ENCODE peak calls at places on chromosomes 2 and 18, in six cellular contexts. One of them, this sample, is unnamed.

GRCh38 chr18:28005164-28005563 is 171.8 kb downstream of the CDH2 start:
- DNase-seq in PC-9: no peak
- DNase-seq in K562: no peak
- DNase-seq in cardiac muscle cell: peak; percentile 40
- DNase-seq in ovary: no peak
- DNase-seq in fibroblast of lung: no peak
- DNase-seq in this sample: peak; percentile 7

GRCh38 chr2:129849559-129850160 is 129.8 kb upstream of the RAB6C start:
- DNase-seq in PC-9: peak; percentile 39
- DNase-seq in K562: peak; percentile 71
- DNase-seq in cardiac muscle cell: peak; percentile 77
- DNase-seq in ovary: no peak
- DNase-seq in fibroblast of lung: peak; percentile 86
- DNase-seq in this sample: peak; percentile 62

GRCh38 chr2:186595219-186595618 is 5.4 kb downstream of the ITGAV start:
- DNase-seq in PC-9: no peak
- DNase-seq in K562: peak; percentile 69
- DNase-seq in cardiac muscle cell: peak; percentile 71
- DNase-seq in ovary: no peak
- DNase-seq in fibroblast of lung: peak; percentile 63
- DNase-seq in this sample: peak; percentile 13

GRCh38 chr2:120245520-120245835 is 7.2 kb upstream of the RALB start:
- DNase-seq in PC-9: peak; percentile 98
- DNase-seq in K562: no peak
- DNase-seq in cardiac muscle cell: peak; percentile 16
- DNase-seq in ovary: no peak
- DNase-seq in fibroblast of lung: peak; percentile 49
- DNase-seq in this sample: peak; percentile 66

GRCh38 chr2:62306751-62307468 is 111.0 kb downstream of the B3GNT2 start:
- DNase-seq in PC-9: peak; percentile 99
- DNase-seq in K562: no peak
- DNase-seq in cardiac muscle cell: no peak
- DNase-seq in ovary: no peak
- DNase-seq in fibroblast of lung: no peak
- DNase-seq in this sample: no peak

GRCh38 chr2:40039543-40039942 is 260.5 kb upstream of the THUMPD2 start:
- DNase-seq in PC-9: no peak
- DNase-seq in K562: no peak
- DNase-seq in cardiac muscle cell: no peak
- DNase-seq in ovary: no peak
- DNase-seq in fibroblast of lung: no peak
- DNase-seq in this sample: no peak

GRCh38 chr2:188450740-188451480 is 159.2 kb downstream of the GULP1 start:
- DNase-seq in PC-9: no peak
- DNase-seq in K562: no peak
- DNase-seq in cardiac muscle cell: no peak
- DNase-seq in ovary: no peak
- DNase-seq in fibroblast of lung: peak; percentile 51
- DNase-seq in this sample: no peak

GRCh38 chr2:207770602-207771404 is 1.1 kb upstream of the FZD5 start:
- DNase-seq in PC-9: no peak
- DNase-seq in K562: no peak
- DNase-seq in cardiac muscle cell: no peak
- DNase-seq in ovary: peak; percentile 57
- DNase-seq in fibroblast of lung: no peak
- DNase-seq in this sample: peak; percentile 68

GRCh38 chr2:108936868-108937265 is 52.2 kb downstream of the EDAR start:
- DNase-seq in PC-9: no peak
- DNase-seq in K562: no peak
- DNase-seq in cardiac muscle cell: no peak
- DNase-seq in ovary: no peak
- DNase-seq in fibroblast of lung: no peak
- DNase-seq in this sample: no peak

GRCh38 chr18:1412660-1413659 is 508.3 kb downstream of the ADCYAP1 start:
- DNase-seq in PC-9: no peak
- DNase-seq in K562: no peak
- DNase-seq in cardiac muscle cell: no peak
- DNase-seq in ovary: no peak
- DNase-seq in fibroblast of lung: no peak
- DNase-seq in this sample: no peak

GRCh38 chr2:231050018-231050901 is 6.4 kb upstream of the PSMD1 start:
- DNase-seq in PC-9: no peak
- DNase-seq in K562: no peak
- DNase-seq in cardiac muscle cell: peak; percentile 9
- DNase-seq in ovary: peak; percentile 65
- DNase-seq in fibroblast of lung: no peak
- DNase-seq in this sample: no peak

GRCh38 chr2:96241901-96242611 is 23.7 kb downstream of the TMEM127 start:
- DNase-seq in PC-9: peak; percentile 37
- DNase-seq in K562: no peak
- DNase-seq in cardiac muscle cell: no peak
- DNase-seq in ovary: no peak
- DNase-seq in fibroblast of lung: peak; percentile 24
- DNase-seq in this sample: no peak

GRCh38 chr2:120347387-120348010 is 1.6 kb downstream of the INHBB start:
- DNase-seq in PC-9: no peak
- DNase-seq in K562: no peak
- DNase-seq in cardiac muscle cell: peak; percentile 74
- DNase-seq in ovary: no peak
- DNase-seq in fibroblast of lung: peak; percentile 13
- DNase-seq in this sample: peak; percentile 85

GRCh38 chr2:127231130-127231865 is 11.2 kb upstream of the CYP27C1 start:
- DNase-seq in PC-9: no peak
- DNase-seq in K562: no peak
- DNase-seq in cardiac muscle cell: no peak
- DNase-seq in ovary: no peak
- DNase-seq in fibroblast of lung: peak; percentile 81
- DNase-seq in this sample: no peak

GRCh38 chr2:231342111-231342711 is 53.3 kb upstream of the B3GNT7 start:
- DNase-seq in PC-9: no peak
- DNase-seq in K562: no peak
- DNase-seq in cardiac muscle cell: no peak
- DNase-seq in ovary: no peak
- DNase-seq in fibroblast of lung: no peak
- DNase-seq in this sample: no peak

GRCh38 chr18:58522157-58522556 is 106.7 kb downstream of the ALPK2 start:
- DNase-seq in PC-9: no peak
- DNase-seq in K562: no peak
- DNase-seq in cardiac muscle cell: no peak
- DNase-seq in ovary: no peak
- DNase-seq in fibroblast of lung: no peak
- DNase-seq in this sample: no peak

GRCh38 chr18:57110295-57110694 is 36.6 kb upstream of the BOD1L2 start:
- DNase-seq in PC-9: no peak
- DNase-seq in K562: no peak
- DNase-seq in cardiac muscle cell: no peak
- DNase-seq in ovary: no peak
- DNase-seq in fibroblast of lung: no peak
- DNase-seq in this sample: no peak

GRCh38 chr2:234335676-234336228 is 161.1 kb downstream of the ARL4C start:
- DNase-seq in PC-9: no peak
- DNase-seq in K562: no peak
- DNase-seq in cardiac muscle cell: peak; percentile 72
- DNase-seq in ovary: no peak
- DNase-seq in fibroblast of lung: peak; percentile 88
- DNase-seq in this sample: no peak

GRCh38 chr2:138689705-138690104 is 90.5 kb downstream of the NXPH2 start:
- DNase-seq in PC-9: no peak
- DNase-seq in K562: no peak
- DNase-seq in cardiac muscle cell: no peak
- DNase-seq in ovary: no peak
- DNase-seq in fibroblast of lung: no peak
- DNase-seq in this sample: no peak

GRCh38 chr2:86221066-86221684 is 21.9 kb downstream of the MRPL35 start:
- DNase-seq in PC-9: no peak
- DNase-seq in K562: peak; percentile 81
- DNase-seq in cardiac muscle cell: peak; percentile 65
- DNase-seq in ovary: peak; percentile 57
- DNase-seq in fibroblast of lung: peak; percentile 58
- DNase-seq in this sample: peak; percentile 63

GRCh38 chr2:28185881-28186280 is 206.8 kb upstream of the FOSL2 start:
- DNase-seq in PC-9: peak; percentile 68
- DNase-seq in K562: no peak
- DNase-seq in cardiac muscle cell: no peak
- DNase-seq in ovary: no peak
- DNase-seq in fibroblast of lung: peak; percentile 87
- DNase-seq in this sample: no peak

GRCh38 chr2:118714115-118714514 is 133.3 kb downstream of the EN1 start:
- DNase-seq in PC-9: no peak
- DNase-seq in K562: no peak
- DNase-seq in cardiac muscle cell: no peak
- DNase-seq in ovary: no peak
- DNase-seq in fibroblast of lung: no peak
- DNase-seq in this sample: peak; percentile 52

GRCh38 chr2:159249955-159250723 is 36.4 kb downstream of the WDSUB1 start:
- DNase-seq in PC-9: peak; percentile 67
- DNase-seq in K562: no peak
- DNase-seq in cardiac muscle cell: no peak
- DNase-seq in ovary: no peak
- DNase-seq in fibroblast of lung: peak; percentile 74
- DNase-seq in this sample: no peak

GRCh38 chr2:9842487-9843228 is 616 bp upstream of the TAF1B start:
- DNase-seq in PC-9: no peak
- DNase-seq in K562: no peak
- DNase-seq in cardiac muscle cell: no peak
- DNase-seq in ovary: no peak
- DNase-seq in fibroblast of lung: no peak
- DNase-seq in this sample: no peak

DNA sequence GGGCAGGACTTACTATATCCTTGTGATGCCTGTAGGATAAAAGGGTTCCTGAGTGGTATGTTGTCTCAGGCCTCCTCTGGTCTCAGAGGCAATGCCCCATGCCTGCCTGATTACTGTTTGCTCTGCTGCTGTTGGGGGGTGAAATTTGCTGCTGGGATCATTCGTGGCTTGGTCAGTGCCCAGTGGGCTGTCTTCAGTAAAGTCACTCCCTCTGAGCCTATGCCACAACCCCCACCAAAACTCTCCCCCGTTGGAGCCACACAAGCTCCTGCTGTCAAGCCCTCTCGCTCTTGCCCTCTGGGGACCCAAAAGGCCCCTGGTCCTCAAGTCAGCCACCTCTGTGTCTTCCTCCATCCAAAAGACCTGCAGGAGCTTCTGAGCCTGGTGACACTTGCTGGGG is 38.6 kb upstream of the TGIF1 start:
- DNase-seq in PC-9: peak; percentile 57
- DNase-seq in K562: no peak
- DNase-seq in cardiac muscle cell: no peak
- DNase-seq in ovary: no peak
- DNase-seq in fibroblast of lung: no peak
- DNase-seq in this sample: no peak
- H3K4me3 ChIP-seq in PC-9: peak overlapping the region; percentile 68
- H3K4me3 ChIP-seq in K562: no peak overlapping the region
- H3K4me3 ChIP-seq in cardiac muscle cell: no peak overlapping the region
- H3K4me3 ChIP-seq in ovary: no peak overlapping the region
- H3K4me3 ChIP-seq in fibroblast of lung: no peak overlapping the region
- H3K4me3 ChIP-seq in this sample: no peak overlapping the region

GRCh38 chr2:67054725-67055124 is 342.4 kb upstream of the ETAA1 start:
- DNase-seq in PC-9: no peak
- DNase-seq in K562: no peak
- DNase-seq in cardiac muscle cell: no peak
- DNase-seq in ovary: no peak
- DNase-seq in fibroblast of lung: no peak
- DNase-seq in this sample: no peak
- H3K27me3 ChIP-seq in PC-9: no peaks in the 10 kb centered on the region
- H3K27me3 ChIP-seq in K562: no peaks in the 10 kb centered on the region
- H3K27me3 ChIP-seq in cardiac muscle cell: no peaks in the 10 kb centered on the region
- H3K27me3 ChIP-seq in ovary: no peaks in the 10 kb centered on the region
- H3K27me3 ChIP-seq in fibroblast of lung: no peaks in the 10 kb centered on the region
- H3K27me3 ChIP-seq in this sample: no peaks in the 10 kb centered on the region

DNA sequence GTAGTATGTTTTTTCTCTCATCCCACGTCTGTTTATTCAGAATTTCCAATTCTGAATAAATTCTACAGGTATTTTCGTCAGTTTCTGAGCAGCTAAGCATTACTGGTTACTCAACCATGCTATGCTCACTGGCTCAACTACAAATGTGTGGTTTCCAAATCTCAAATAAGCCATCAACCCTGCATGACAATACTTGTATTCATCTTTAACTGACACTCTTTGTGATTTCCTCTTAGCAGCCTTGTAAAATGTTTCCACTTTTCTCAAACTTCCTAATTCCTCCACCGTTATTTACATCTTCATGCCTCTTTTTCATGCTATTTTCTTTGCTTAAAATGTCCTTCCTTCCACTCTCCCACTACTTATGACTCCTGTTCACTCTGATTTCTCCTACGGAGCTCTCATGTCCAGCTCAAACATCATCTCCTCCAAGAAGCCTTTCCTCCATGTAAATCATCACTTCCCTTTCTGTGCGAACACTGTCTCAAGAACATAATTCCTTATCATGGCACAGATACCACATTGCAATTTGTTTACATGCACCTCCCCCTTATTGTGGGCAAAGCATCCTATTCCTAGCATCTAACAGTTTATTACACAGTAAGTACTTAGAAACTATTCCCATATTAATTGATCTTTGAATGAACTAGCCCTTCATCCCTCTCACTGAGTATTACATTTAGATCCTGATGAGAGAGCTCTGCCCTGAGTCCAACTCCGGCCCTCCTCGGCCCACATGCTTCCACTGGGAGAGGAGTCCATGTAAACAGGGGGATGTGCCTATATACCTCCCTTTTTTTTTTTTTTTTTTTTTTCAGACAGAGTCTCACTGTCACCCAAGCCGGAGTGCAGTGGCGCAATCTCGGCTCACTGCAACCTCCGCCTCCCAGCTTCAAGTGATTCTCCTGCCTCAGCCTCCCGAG is 10.4 kb downstream of the CCDC88A start:
- DNase-seq in PC-9: no peak
- DNase-seq in K562: no peak
- DNase-seq in cardiac muscle cell: no peak
- DNase-seq in ovary: no peak
- DNase-seq in fibroblast of lung: no peak
- DNase-seq in this sample: no peak
- H3K36me3 ChIP-seq in PC-9: no peaks in the 10 kb centered on the region
- H3K36me3 ChIP-seq in K562: peaks cover 53% of the 10 kb centered on the region
- H3K36me3 ChIP-seq in cardiac muscle cell: peaks cover 2% of the 10 kb centered on the region
- H3K36me3 ChIP-seq in ovary: no peaks in the 10 kb centered on the region
- H3K36me3 ChIP-seq in fibroblast of lung: peaks cover 5% of the 10 kb centered on the region
- H3K36me3 ChIP-seq in this sample: no peaks in the 10 kb centered on the region

DNA sequence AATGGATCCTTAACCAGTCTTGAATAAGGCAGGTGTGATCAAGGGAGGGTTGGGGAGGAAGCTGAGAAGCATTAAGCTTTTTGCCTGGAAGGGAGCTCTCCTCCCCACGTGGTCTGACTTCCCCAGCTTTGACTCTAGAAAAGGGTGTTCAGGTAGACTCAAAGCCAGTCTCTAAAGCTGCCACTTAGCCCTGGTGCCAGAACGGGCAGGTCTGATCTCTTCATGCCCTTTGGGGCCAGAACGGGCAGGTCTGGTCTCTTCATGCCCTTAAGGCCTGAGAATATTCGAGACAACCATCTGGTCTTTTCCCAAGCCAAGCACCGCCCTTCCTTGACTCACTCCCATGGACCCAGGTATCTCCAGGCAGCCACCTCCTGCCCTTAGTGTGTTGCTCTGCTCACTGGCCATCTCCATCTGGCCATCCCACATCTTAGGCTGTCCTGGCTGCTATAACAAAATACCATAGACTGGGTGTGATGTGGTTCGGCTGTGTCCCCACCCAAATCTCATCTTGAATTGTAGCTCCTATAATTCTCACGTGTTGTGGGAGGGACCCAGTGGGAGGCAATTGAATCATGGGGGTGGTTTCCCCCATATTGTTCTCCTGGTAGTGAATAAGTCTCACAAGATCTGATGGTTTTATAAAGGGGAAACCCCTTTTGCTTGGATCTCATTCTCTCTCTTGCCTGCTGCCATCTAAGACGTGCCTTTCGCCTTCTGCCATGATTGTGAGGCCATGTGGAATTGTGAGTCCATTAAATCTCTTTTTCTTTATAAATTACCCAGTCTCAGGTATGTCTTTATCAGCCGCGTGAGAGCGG is 59.4 kb downstream of the SNORC start:
- DNase-seq in PC-9: no peak
- DNase-seq in K562: no peak
- DNase-seq in cardiac muscle cell: no peak
- DNase-seq in ovary: no peak
- DNase-seq in fibroblast of lung: no peak
- DNase-seq in this sample: no peak
- H3K4me3 ChIP-seq in PC-9: no peak overlapping the region
- H3K4me3 ChIP-seq in K562: no peak overlapping the region
- H3K4me3 ChIP-seq in cardiac muscle cell: no peak overlapping the region
- H3K4me3 ChIP-seq in ovary: no peak overlapping the region
- H3K4me3 ChIP-seq in fibroblast of lung: no peak overlapping the region
- H3K4me3 ChIP-seq in this sample: peak overlapping the region; percentile 56